ENCODE peak calls at places on chromosomes 1 and 21, in ten cellular contexts. H, Q, R, A, V, C, P, N, G and W are unnamed samples. For H3K4me1, the result is how much of the 10 kb centered on the place peaks cover.

GRCh38 chr1:201552941-201553341 is 14.0 kb downstream of the NAV1 start:
- DNase-seq in H (no peak), Q (no peak), R (no peak), A (no peak), V (no peak), C (no peak), P (peak), N (no peak), G (no peak), W (peak)

GRCh38 chr1:32962248-32962896 is 2.2 kb downstream of the RNF19B start:
- DNase-seq in H (no peak), Q (no peak), R (no peak), A (no peak), V (no peak), C (no peak), P (no peak), N (no peak), G (no peak), W (no peak)

GRCh38 chr1:173864179-173864867 is 3.5 kb downstream of the GAS5 start:
- DNase-seq in H (no peak), Q (no peak), R (no peak), A (no peak), V (no peak), C (no peak), P (no peak), N (no peak), G (no peak), W (no peak)

GRCh38 chr1:14334336-14335176 is 263.9 kb upstream of the KAZN start:
- DNase-seq in H (no peak), Q (no peak), R (no peak), A (no peak), V (no peak), C (no peak), P (no peak), N (no peak), G (no peak), W (no peak)

GRCh38 chr1:208189183-208189582 is 55.0 kb downstream of the PLXNA2 start:
- DNase-seq in H (no peak), Q (no peak), R (no peak), A (no peak), V (no peak), C (no peak), P (no peak), N (no peak), G (no peak), W (peak)

GRCh38 chr1:8134546-8135235 is 108.6 kb upstream of the ERRFI1 start:
- DNase-seq in H (no peak), Q (no peak), R (no peak), A (no peak), V (no peak), C (no peak), P (no peak), N (no peak), G (no peak), W (no peak)

GRCh38 chr21:34082769-34083168 is 9.4 kb downstream of the MRPS6 start:
- DNase-seq in H (no peak), Q (no peak), R (no peak), A (no peak), V (no peak), C (no peak), P (no peak), N (no peak), G (no peak), W (no peak)

GRCh38 chr1:6465461-6466005 is 440 bp downstream of the TNFRSF25 start:
- DNase-seq in H (no peak), Q (no peak), R (no peak), A (no peak), V (no peak), C (no peak), P (no peak), N (peak), G (no peak), W (no peak)

GRCh38 chr1:37753473-37754321 is 11.2 kb downstream of the EPHA10 start:
- DNase-seq in H (no peak), Q (no peak), R (no peak), A (no peak), V (no peak), C (no peak), P (peak), N (peak), G (peak), W (no peak)

GRCh38 chr1:9784508-9785133 is 39.1 kb downstream of the CLSTN1 start:
- DNase-seq in H (peak), Q (no peak), R (peak), A (peak), V (no peak), C (no peak), P (peak), N (no peak), G (peak), W (peak)

GRCh38 chr1:209704584-209704983 is at the start of gene HSD11B1:
- DNase-seq in H (peak), Q (no peak), R (no peak), A (peak), V (peak), C (peak), P (no peak), N (peak), G (no peak), W (no peak)

GRCh38 chr1:56468472-56468871 is 110.9 kb downstream of the PLPP3 start:
- DNase-seq in H (no peak), Q (no peak), R (no peak), A (no peak), V (no peak), C (no peak), P (no peak), N (no peak), G (no peak), W (no peak)

GRCh38 chr21:38987551-38988210 is 182.0 kb downstream of the ETS2 start:
- DNase-seq in H (no peak), Q (no peak), R (no peak), A (no peak), V (no peak), C (no peak), P (no peak), N (no peak), G (no peak), W (peak)

GRCh38 chr1:93180723-93181613 is at the start of gene CCDC18:
- DNase-seq in H (no peak), Q (no peak), R (no peak), A (no peak), V (no peak), C (no peak), P (peak), N (no peak), G (peak), W (no peak)

GRCh38 chr1:67918067-67918466 is 84.8 kb upstream of the GNG12 start:
- DNase-seq in H (no peak), Q (no peak), R (no peak), A (no peak), V (no peak), C (no peak), P (no peak), N (no peak), G (no peak), W (no peak)

GRCh38 chr1:84919461-84919970 is 26.5 kb upstream of the LPAR3 start:
- DNase-seq in H (no peak), Q (no peak), R (no peak), A (no peak), V (no peak), C (no peak), P (no peak), N (no peak), G (no peak), W (no peak)

GRCh38 chr21:45294509-45295291 is 7.0 kb upstream of the POFUT2 start:
- DNase-seq in H (peak), Q (peak), R (peak), A (peak), V (peak), C (peak), P (peak), N (peak), G (peak), W (peak)

GRCh38 chr1:91499904-91500755 is 521 bp upstream of the CDC7 start:
- DNase-seq in H (no peak), Q (no peak), R (no peak), A (no peak), V (no peak), C (no peak), P (peak), N (no peak), G (peak), W (no peak)

GRCh38 chr1:110112656-110113055 is 413 bp downstream of the UBL4B start:
- DNase-seq in H (no peak), Q (no peak), R (no peak), A (no peak), V (peak), C (no peak), P (no peak), N (no peak), G (no peak), W (no peak)

GRCh38 chr1:226985239-226985838 is 45.2 kb downstream of the COQ8A start:
- DNase-seq in H (no peak), Q (no peak), R (no peak), A (no peak), V (no peak), C (no peak), P (no peak), N (peak), G (no peak), W (no peak)

GRCh38 chr21:37467082-37467481 is 100.5 kb downstream of the DYRK1A start:
- DNase-seq in H (no peak), Q (no peak), R (no peak), A (no peak), V (no peak), C (no peak), P (no peak), N (no peak), G (no peak), W (no peak)

GRCh38 chr1:244349581-244350001 is 102.1 kb downstream of the ADSS2 start:
- DNase-seq in H (no peak), Q (no peak), R (peak), A (no peak), V (no peak), C (no peak), P (no peak), N (no peak), G (no peak), W (no peak)

GRCh38 chr1:163870666-163871065 is 548.9 kb downstream of the NUF2 start:
- DNase-seq in H (no peak), Q (no peak), R (no peak), A (no peak), V (no peak), C (no peak), P (no peak), N (no peak), G (no peak), W (no peak)

GRCh38 chr21:17793675-17794123 is 25.5 kb downstream of the C21orf91 start:
- DNase-seq in H (no peak), Q (no peak), R (no peak), A (no peak), V (no peak), C (no peak), P (peak), N (no peak), G (no peak), W (peak)

GRCh38 chr1:19762175-19762779 is 37.4 kb downstream of the TMCO4 start:
- DNase-seq in H (peak), Q (peak), R (peak), A (peak), V (no peak), C (no peak), P (peak), N (no peak), G (peak), W (peak)

GRCh38 chr1:116408193-116408592 is 35.1 kb downstream of the ATP1A1 start:
- DNase-seq in H (no peak), Q (no peak), R (no peak), A (no peak), V (no peak), C (no peak), P (no peak), N (no peak), G (no peak), W (no peak)

GRCh38 chr21:18249542-18250152 is 5.0 kb downstream of the CHODL start:
- DNase-seq in H (no peak), Q (no peak), R (no peak), A (no peak), V (no peak), C (no peak), P (no peak), N (no peak), G (peak), W (peak)

GRCh38 chr1:208055535-208055934 is 144.6 kb upstream of the CD34 start:
- DNase-seq in H (no peak), Q (no peak), R (no peak), A (no peak), V (no peak), C (no peak), P (no peak), N (no peak), G (no peak), W (no peak)

GRCh38 chr1:233143266-233143665 is 152.3 kb downstream of the PCNX2 start:
- DNase-seq in H (no peak), Q (no peak), R (no peak), A (no peak), V (no peak), C (no peak), P (no peak), N (no peak), G (no peak), W (no peak)

GRCh38 chr1:66292341-66292740 is 241.6 kb upstream of the SGIP1 start:
- DNase-seq in H (no peak), Q (no peak), R (no peak), A (no peak), V (no peak), C (no peak), P (no peak), N (no peak), G (no peak), W (no peak)

GRCh38 chr1:69657976-69658375 is 90.3 kb downstream of the LRRC7 start:
- DNase-seq in H (no peak), Q (no peak), R (no peak), A (no peak), V (no peak), C (no peak), P (no peak), N (no peak), G (no peak), W (no peak)

GRCh38 chr1:116951175-116951935 is 41.6 kb downstream of the PTGFRN start:
- DNase-seq in H (no peak), Q (no peak), R (no peak), A (peak), V (no peak), C (no peak), P (no peak), N (no peak), G (no peak), W (no peak)

GRCh38 chr1:37673920-37674319 is 18.4 kb upstream of the CDCA8 start:
- DNase-seq in H (no peak), Q (no peak), R (peak), A (no peak), V (no peak), C (no peak), P (no peak), N (peak), G (peak), W (no peak)

GRCh38 chr1:204650911-204651570 is 34.5 kb downstream of the LRRN2 start:
- DNase-seq in H (no peak), Q (no peak), R (no peak), A (peak), V (no peak), C (no peak), P (no peak), N (no peak), G (no peak), W (peak)

GRCh38 chr1:196577386-196577785 is 30.9 kb downstream of the KCNT2 start:
- DNase-seq in H (no peak), Q (no peak), R (no peak), A (no peak), V (no peak), C (no peak), P (no peak), N (no peak), G (peak), W (no peak)

GRCh38 chr1:156464825-156465452 is 35.6 kb downstream of the MEF2D start:
- DNase-seq in H (no peak), Q (no peak), R (no peak), A (peak), V (no peak), C (no peak), P (peak), N (no peak), G (no peak), W (no peak)

GRCh38 chr1:156467385-156467784 is 33.2 kb downstream of the MEF2D start:
- DNase-seq in H (no peak), Q (no peak), R (no peak), A (no peak), V (peak), C (no peak), P (peak), N (no peak), G (no peak), W (no peak)

GRCh38 chr1:156463874-156464273 is 36.7 kb downstream of the MEF2D start:
- DNase-seq in H (no peak), Q (no peak), R (no peak), A (peak), V (no peak), C (no peak), P (peak), N (no peak), G (peak), W (no peak)

GRCh38 chr1:156464335-156464734 is 36.2 kb downstream of the MEF2D start:
- DNase-seq in H (no peak), Q (no peak), R (no peak), A (peak), V (no peak), C (no peak), P (peak), N (no peak), G (no peak), W (no peak)

GRCh38 chr1:156465747-156466365 is 34.7 kb downstream of the MEF2D start:
- DNase-seq in H (no peak), Q (no peak), R (peak), A (no peak), V (no peak), C (no peak), P (peak), N (no peak), G (peak), W (no peak)
- TF ChIP-seq CTCF in H (no peak), Q (no peak), R (peak), A (no peak), V (no peak), C (no peak), P (peak), N (no peak), G (peak), W (peak)

DNA sequence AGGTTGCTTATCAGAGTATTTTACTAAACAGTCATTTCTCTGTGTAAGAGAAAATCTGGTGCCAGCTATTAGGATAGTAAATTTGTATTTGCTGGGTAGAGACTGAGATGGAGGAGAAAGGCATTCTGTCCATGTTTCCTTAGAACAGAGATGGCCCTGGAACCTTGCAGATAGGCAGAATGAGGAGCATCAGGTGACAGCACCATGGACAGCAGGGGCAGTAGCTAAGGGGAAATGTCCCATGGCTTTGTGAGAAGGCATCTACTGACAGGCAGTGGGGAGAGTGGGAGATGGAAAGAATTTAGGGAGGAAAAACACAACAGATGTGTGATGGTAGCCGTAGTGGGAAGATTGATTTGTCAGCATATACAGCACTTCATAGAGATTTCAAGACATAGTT is 105.0 kb downstream of the PRRX1 start:
- DNase-seq in H (no peak), Q (no peak), R (no peak), A (no peak), V (no peak), C (no peak), P (no peak), N (no peak), G (no peak), W (no peak)
- H3K4me1 ChIP-seq in H (under half), Q (under half), R (under half), A (under half), V (under half), C (under half), P (under half), N (under half), G (under half), W (under half)

GRCh38 chr1:235112297-235113182 is 16.1 kb downstream of the TOMM20 start:
- DNase-seq in H (no peak), Q (no peak), R (no peak), A (no peak), V (no peak), C (no peak), P (no peak), N (no peak), G (no peak), W (no peak)
- TF ChIP-seq CTCF in H (no peak), Q (no peak), R (no peak), A (no peak), V (no peak), C (no peak), P (no peak), N (no peak), G (no peak), W (no peak)

GRCh38 chr1:42328047-42328625 is 6.9 kb downstream of the FOXJ3 start:
- DNase-seq in H (no peak), Q (no peak), R (no peak), A (no peak), V (no peak), C (no peak), P (no peak), N (no peak), G (peak), W (no peak)

GRCh38 chr1:42328916-42329496 is 6.0 kb downstream of the FOXJ3 start:
- DNase-seq in H (no peak), Q (no peak), R (no peak), A (no peak), V (no peak), C (no peak), P (peak), N (no peak), G (no peak), W (no peak)

GRCh38 chr1:42333662-42334239 is 1.3 kb downstream of the FOXJ3 start:
- DNase-seq in H (no peak), Q (no peak), R (no peak), A (no peak), V (no peak), C (no peak), P (no peak), N (no peak), G (no peak), W (no peak)

GRCh38 chr1:42332877-42333276 is 2.2 kb downstream of the FOXJ3 start:
- DNase-seq in H (no peak), Q (no peak), R (no peak), A (no peak), V (no peak), C (no peak), P (no peak), N (no peak), G (no peak), W (no peak)

GRCh38 chr1:42330215-42330614 is 4.8 kb downstream of the FOXJ3 start:
- DNase-seq in H (no peak), Q (no peak), R (no peak), A (no peak), V (no peak), C (no peak), P (no peak), N (no peak), G (no peak), W (no peak)
- H3K4me1 ChIP-seq in H (under half), Q (under half), R (under half), A (under half), V (half or more), C (under half), P (under half), N (under half), G (under half), W (under half)

GRCh38 chr1:181918893-181919728 is 142.4 kb downstream of the ZNF648 start:
- DNase-seq in H (no peak), Q (no peak), R (peak), A (no peak), V (no peak), C (no peak), P (no peak), N (no peak), G (peak), W (no peak)
- TF ChIP-seq CTCF in H (no peak), Q (no peak), R (no peak), A (no peak), V (no peak), C (no peak), P (no peak), N (no peak), G (no peak), W (no peak)

GRCh38 chr1:30807318-30808066 is 49.9 kb upstream of the LAPTM5 start:
- DNase-seq in H (no peak), Q (no peak), R (no peak), A (peak), V (peak), C (no peak), P (peak), N (peak), G (no peak), W (peak)

GRCh38 chr1:30804822-30805221 is 47.2 kb upstream of the LAPTM5 start:
- DNase-seq in H (no peak), Q (no peak), R (no peak), A (no peak), V (no peak), C (no peak), P (no peak), N (peak), G (no peak), W (no peak)

GRCh38 chr1:30808067-30808662 is 50.6 kb upstream of the LAPTM5 start:
- DNase-seq in H (no peak), Q (no peak), R (no peak), A (no peak), V (no peak), C (no peak), P (no peak), N (peak), G (no peak), W (no peak)

GRCh38 chr1:30805301-30806003 is 47.9 kb upstream of the LAPTM5 start:
- DNase-seq in H (no peak), Q (no peak), R (no peak), A (peak), V (no peak), C (no peak), P (no peak), N (peak), G (no peak), W (no peak)

GRCh38 chr1:30806381-30807317 is 49.1 kb upstream of the LAPTM5 start:
- DNase-seq in H (no peak), Q (no peak), R (no peak), A (peak), V (no peak), C (no peak), P (no peak), N (peak), G (no peak), W (no peak)
- H3K4me1 ChIP-seq in H (under half), Q (under half), R (under half), A (under half), V (under half), C (under half), P (under half), N (under half), G (under half), W (under half)